ENCODE peak calls at places on chromosome 5, in five cellular contexts. One of them, this sample, is unnamed.

GRCh38 chr5:180470361-180470760 is 23.8 kb upstream of the CNOT6 start:
- DNase-seq in HCT116: no peak
- DNase-seq in body of pancreas: no peak
- DNase-seq in stomach: peak; percentile 25
- DNase-seq in uterus: no peak
- DNase-seq in this sample: no peak

GRCh38 chr5:96300986-96301385 is 132.1 kb downstream of the PCSK1 start:
- DNase-seq in stomach: no peak
- DNase-seq in uterus: no peak
- DNase-seq in body of pancreas: no peak
- DNase-seq in HCT116: no peak
- DNase-seq in this sample: no peak

GRCh38 chr5:99901972-99902371 is 633.2 kb upstream of the FAM174A start:
- DNase-seq in uterus: no peak
- DNase-seq in HCT116: no peak
- DNase-seq in body of pancreas: no peak
- DNase-seq in stomach: no peak
- DNase-seq in this sample: no peak

GRCh38 chr5:113510836-113511451 is 2.5 kb upstream of the YTHDC2 start:
- DNase-seq in uterus: no peak
- DNase-seq in HCT116: peak; percentile 39
- DNase-seq in stomach: no peak
- DNase-seq in body of pancreas: no peak
- DNase-seq in this sample: no peak

GRCh38 chr5:152052470-152052869 is 127.8 kb upstream of the GLRA1 start:
- DNase-seq in HCT116: no peak
- DNase-seq in stomach: no peak
- DNase-seq in uterus: no peak
- DNase-seq in body of pancreas: no peak
- DNase-seq in this sample: no peak

GRCh38 chr5:28500511-28500910 is 1462.1 kb upstream of the CDH9 start:
- DNase-seq in HCT116: no peak
- DNase-seq in stomach: no peak
- DNase-seq in uterus: no peak
- DNase-seq in body of pancreas: no peak
- DNase-seq in this sample: no peak

GRCh38 chr5:115702025-115702424 is 76.2 kb upstream of the TMED7 start:
- DNase-seq in body of pancreas: no peak
- DNase-seq in uterus: no peak
- DNase-seq in stomach: no peak
- DNase-seq in HCT116: no peak
- DNase-seq in this sample: no peak

GRCh38 chr5:177133119-177133844 is at the start of gene NSD1:
- DNase-seq in HCT116: no peak
- DNase-seq in stomach: peak; percentile 88
- DNase-seq in body of pancreas: peak; percentile 86
- DNase-seq in uterus: peak; percentile 89
- DNase-seq in this sample: peak; percentile 96

GRCh38 chr5:135087950-135088349 is 53.9 kb upstream of the PITX1 start:
- DNase-seq in body of pancreas: no peak
- DNase-seq in uterus: no peak
- DNase-seq in HCT116: no peak
- DNase-seq in stomach: no peak
- DNase-seq in this sample: no peak

GRCh38 chr5:111935022-111935421 is 178.0 kb upstream of the NREP start:
- DNase-seq in HCT116: no peak
- DNase-seq in body of pancreas: no peak
- DNase-seq in uterus: no peak
- DNase-seq in stomach: no peak
- DNase-seq in this sample: no peak

GRCh38 chr5:30736642-30737041 is 456.8 kb upstream of the CDH6 start:
- DNase-seq in body of pancreas: no peak
- DNase-seq in uterus: no peak
- DNase-seq in HCT116: no peak
- DNase-seq in stomach: no peak
- DNase-seq in this sample: no peak

GRCh38 chr5:22514231-22514630 is 338.9 kb downstream of the CDH12 start:
- DNase-seq in body of pancreas: no peak
- DNase-seq in stomach: no peak
- DNase-seq in uterus: no peak
- DNase-seq in HCT116: no peak
- DNase-seq in this sample: no peak

GRCh38 chr5:4855889-4856288 is 284.2 kb upstream of the ADAMTS16 start:
- DNase-seq in body of pancreas: no peak
- DNase-seq in uterus: no peak
- DNase-seq in HCT116: no peak
- DNase-seq in stomach: no peak
- DNase-seq in this sample: no peak

GRCh38 chr5:150078802-150079654 is 7.3 kb downstream of the CSF1R start:
- DNase-seq in uterus: no peak
- DNase-seq in HCT116: no peak
- DNase-seq in body of pancreas: no peak
- DNase-seq in stomach: peak; percentile 13
- DNase-seq in this sample: peak; percentile 61

GRCh38 chr5:149414405-149415244 is 35.5 kb upstream of the IL17B start:
- DNase-seq in stomach: no peak
- DNase-seq in body of pancreas: peak; percentile 13
- DNase-seq in uterus: peak; percentile 68
- DNase-seq in HCT116: no peak
- DNase-seq in this sample: no peak

GRCh38 chr5:177147239-177147638 is 13.7 kb downstream of the NSD1 start:
- DNase-seq in HCT116: no peak
- DNase-seq in body of pancreas: no peak
- DNase-seq in stomach: no peak
- DNase-seq in uterus: no peak
- DNase-seq in this sample: peak; percentile 9

GRCh38 chr5:153824909-153825308 is 213.8 kb downstream of the FAM114A2 start:
- DNase-seq in stomach: no peak
- DNase-seq in uterus: no peak
- DNase-seq in HCT116: no peak
- DNase-seq in body of pancreas: no peak
- DNase-seq in this sample: no peak

GRCh38 chr5:6485441-6485840 is 36.8 kb downstream of the UBE2QL1 start:
- DNase-seq in HCT116: no peak
- DNase-seq in uterus: no peak
- DNase-seq in stomach: no peak
- DNase-seq in body of pancreas: no peak
- DNase-seq in this sample: no peak

GRCh38 chr5:178992291-178992895 is 2.7 kb downstream of the GRM6 start:
- DNase-seq in body of pancreas: no peak
- DNase-seq in stomach: no peak
- DNase-seq in HCT116: no peak
- DNase-seq in uterus: no peak
- DNase-seq in this sample: no peak

GRCh38 chr5:116423091-116423490 is 151.5 kb downstream of the SEMA6A start:
- DNase-seq in uterus: peak; percentile 35
- DNase-seq in HCT116: no peak
- DNase-seq in stomach: no peak
- DNase-seq in body of pancreas: no peak
- DNase-seq in this sample: no peak

GRCh38 chr5:54722846-54723433 is 205.4 kb downstream of the SNX18 start:
- DNase-seq in HCT116: no peak
- DNase-seq in uterus: no peak
- DNase-seq in body of pancreas: no peak
- DNase-seq in stomach: no peak
- DNase-seq in this sample: no peak

GRCh38 chr5:111172504-111172903 is 51.7 kb upstream of the CAMK4 start:
- DNase-seq in HCT116: no peak
- DNase-seq in body of pancreas: peak; percentile 50
- DNase-seq in stomach: no peak
- DNase-seq in uterus: no peak
- DNase-seq in this sample: no peak

GRCh38 chr5:150302301-150303069 is at the start of gene ARSI:
- DNase-seq in stomach: no peak
- DNase-seq in body of pancreas: peak; percentile 40
- DNase-seq in HCT116: no peak
- DNase-seq in uterus: peak; percentile 74
- DNase-seq in this sample: no peak

GRCh38 chr5:149584106-149584505 is 2.8 kb downstream of the ARHGEF37 start:
- DNase-seq in body of pancreas: no peak
- DNase-seq in uterus: no peak
- DNase-seq in HCT116: no peak
- DNase-seq in stomach: no peak
- DNase-seq in this sample: no peak

GRCh38 chr5:178115835-178116405 is 2.6 kb downstream of the N4BP3 start:
- DNase-seq in stomach: no peak
- DNase-seq in HCT116: no peak
- DNase-seq in body of pancreas: no peak
- DNase-seq in uterus: no peak
- DNase-seq in this sample: no peak

GRCh38 chr5:169909945-169910344 is 70.3 kb downstream of the INSYN2B start:
- DNase-seq in stomach: no peak
- DNase-seq in body of pancreas: no peak
- DNase-seq in uterus: no peak
- DNase-seq in HCT116: no peak
- DNase-seq in this sample: no peak

GRCh38 chr5:68225188-68225910 is 9.8 kb downstream of the PIK3R1 start:
- DNase-seq in HCT116: no peak
- DNase-seq in body of pancreas: peak; percentile 56
- DNase-seq in uterus: peak; percentile 75
- DNase-seq in stomach: peak; percentile 69
- DNase-seq in this sample: peak; percentile 68

GRCh38 chr5:147648597-147648996 is 133.9 kb downstream of the JAKMIP2 start:
- DNase-seq in body of pancreas: no peak
- DNase-seq in stomach: no peak
- DNase-seq in uterus: no peak
- DNase-seq in HCT116: no peak
- DNase-seq in this sample: no peak

GRCh38 chr5:81579525-81579924 is 171.4 kb downstream of the SSBP2 start:
- DNase-seq in stomach: no peak
- DNase-seq in HCT116: no peak
- DNase-seq in body of pancreas: no peak
- DNase-seq in uterus: no peak
- DNase-seq in this sample: no peak

GRCh38 chr5:1011226-1011631 is 2.6 kb downstream of the NKD2 start:
- DNase-seq in body of pancreas: peak; percentile 83
- DNase-seq in HCT116: no peak
- DNase-seq in stomach: peak; percentile 62
- DNase-seq in uterus: no peak
- DNase-seq in this sample: peak; percentile 83

GRCh38 chr5:135310328-135310989 is 88.6 kb downstream of the MACROH2A1 start:
- DNase-seq in HCT116: no peak
- DNase-seq in stomach: no peak
- DNase-seq in body of pancreas: no peak
- DNase-seq in uterus: no peak
- DNase-seq in this sample: no peak

GRCh38 chr5:125058185-125058826 is 311.9 kb upstream of the ZNF608 start:
- DNase-seq in stomach: no peak
- DNase-seq in uterus: no peak
- DNase-seq in HCT116: no peak
- DNase-seq in body of pancreas: no peak
- DNase-seq in this sample: no peak

GRCh38 chr5:53994148-53994547 is 316.2 kb downstream of the ARL15 start:
- DNase-seq in uterus: no peak
- DNase-seq in body of pancreas: no peak
- DNase-seq in stomach: no peak
- DNase-seq in HCT116: no peak
- DNase-seq in this sample: no peak

DNA sequence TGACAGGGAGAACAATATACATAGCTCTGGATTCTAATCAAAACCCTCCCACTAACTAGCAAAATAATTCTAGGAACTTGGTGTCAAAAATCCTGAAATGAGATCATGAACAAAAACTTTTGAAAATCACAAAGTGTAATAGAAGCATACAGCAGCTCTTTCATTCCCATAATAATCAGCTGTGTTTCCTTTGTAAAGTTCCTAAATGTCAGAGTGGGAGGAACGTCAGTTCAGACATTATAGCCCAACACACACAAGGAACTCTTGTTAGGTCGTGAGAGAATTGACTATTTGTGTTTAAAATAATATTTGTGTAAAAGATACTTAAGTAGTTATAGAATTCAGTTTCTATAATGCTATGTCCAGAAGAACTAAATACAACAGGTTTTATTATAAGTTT is 312.8 kb downstream of the SEMA5A start:
- DNase-seq in uterus: no peak
- DNase-seq in stomach: no peak
- DNase-seq in HCT116: no peak
- DNase-seq in body of pancreas: no peak
- DNase-seq in this sample: no peak
- H3K4me3 ChIP-seq in uterus: no peak overlapping the region
- H3K4me3 ChIP-seq in stomach: no peak overlapping the region
- H3K4me3 ChIP-seq in HCT116: no peak overlapping the region
- H3K4me3 ChIP-seq in body of pancreas: no peak overlapping the region
- H3K4me3 ChIP-seq in this sample: no peak overlapping the region

DNA sequence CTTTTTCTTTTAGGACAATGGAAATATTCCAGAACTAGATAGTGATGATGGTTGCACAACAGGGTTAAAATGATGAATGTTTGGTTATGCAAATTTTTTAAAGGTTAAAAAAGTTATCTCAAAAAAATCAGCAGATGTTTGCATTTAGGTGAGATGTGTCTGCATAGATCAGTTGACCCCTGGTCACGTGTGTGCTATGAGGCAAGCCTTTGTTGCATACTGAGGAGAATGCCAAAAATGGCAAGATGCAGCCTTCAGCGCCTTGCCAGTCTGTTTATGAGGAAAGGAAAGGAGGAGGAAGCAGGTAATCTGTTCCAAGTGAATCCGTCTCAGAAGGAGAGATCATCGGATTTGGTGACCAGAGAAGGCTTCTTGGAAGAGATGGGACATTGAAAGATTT is 11.9 kb downstream of the MEGF10 start:
- DNase-seq in uterus: no peak
- DNase-seq in stomach: no peak
- DNase-seq in body of pancreas: no peak
- DNase-seq in HCT116: no peak
- DNase-seq in this sample: no peak
- TF ChIP-seq POLR2A in uterus: no peak
- TF ChIP-seq POLR2A in stomach: no peak
- TF ChIP-seq POLR2A in body of pancreas: no peak
- TF ChIP-seq POLR2A in HCT116: no peak
- TF ChIP-seq POLR2A in this sample: no peak

DNA sequence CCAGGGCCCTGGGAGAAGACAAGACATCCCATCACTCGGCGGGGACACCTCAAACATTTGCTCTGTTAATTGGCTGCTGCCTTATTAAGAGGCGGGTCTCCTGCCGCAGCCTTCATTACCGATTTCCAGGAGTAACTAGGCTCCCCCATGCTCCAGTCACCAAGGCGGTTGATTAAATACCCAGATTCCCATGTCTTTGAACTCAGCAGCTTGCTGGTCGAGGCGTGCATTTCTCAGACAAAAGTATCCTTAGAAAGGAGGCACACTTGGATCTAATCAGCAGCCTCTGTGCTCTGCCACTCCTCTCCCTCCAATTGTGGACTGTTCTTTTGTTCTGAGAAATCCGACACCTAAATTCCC is 228.8 kb downstream of the FSTL4 start:
- DNase-seq in stomach: peak; percentile 17
- DNase-seq in uterus: no peak
- DNase-seq in body of pancreas: no peak
- DNase-seq in HCT116: no peak
- DNase-seq in this sample: peak; percentile 68
- TF ChIP-seq CTCF in stomach: no peak
- TF ChIP-seq CTCF in uterus: no peak
- TF ChIP-seq CTCF in body of pancreas: no peak
- TF ChIP-seq CTCF in HCT116: no peak
- TF ChIP-seq CTCF in this sample: no peak

GRCh38 chr5:59517926-59518585 is 375.5 kb downstream of the PDE4D start:
- DNase-seq in stomach: no peak
- DNase-seq in uterus: no peak
- DNase-seq in HCT116: no peak
- DNase-seq in body of pancreas: no peak
- DNase-seq in this sample: no peak
- H3K4me3 ChIP-seq in stomach: no peak overlapping the region
- H3K4me3 ChIP-seq in uterus: no peak overlapping the region
- H3K4me3 ChIP-seq in HCT116: no peak overlapping the region
- H3K4me3 ChIP-seq in body of pancreas: no peak overlapping the region
- H3K4me3 ChIP-seq in this sample: no peak overlapping the region